ENCODE peak calls at places on chromosomes 13 and 19, in eight cellular contexts. One of them, this sample, is unnamed.

GRCh38 chr13:25881136-25881926 is 170.5 kb downstream of the SHISA2 start:
- DNase-seq in trophoblast cell: no peak
- DNase-seq in fibroblast of lung: peak
- DNase-seq in heart right ventricle: no peak
- DNase-seq in retinal pigment epithelial cell: no peak
- DNase-seq in IMR-90: no peak
- DNase-seq in stomach: no peak
- DNase-seq in AG04449: no peak
- DNase-seq in this sample: no peak

GRCh38 chr13:48414501-48414900 is 1.6 kb upstream of the LPAR6 start:
- DNase-seq in fibroblast of lung: no peak
- DNase-seq in AG04449: no peak
- DNase-seq in heart right ventricle: no peak
- DNase-seq in IMR-90: no peak
- DNase-seq in stomach: no peak
- DNase-seq in trophoblast cell: no peak
- DNase-seq in retinal pigment epithelial cell: no peak
- DNase-seq in this sample: no peak

GRCh38 chr13:41520016-41520698 is 62.8 kb downstream of the RGCC start:
- DNase-seq in IMR-90: no peak
- DNase-seq in AG04449: no peak
- DNase-seq in trophoblast cell: no peak
- DNase-seq in heart right ventricle: no peak
- DNase-seq in fibroblast of lung: no peak
- DNase-seq in stomach: no peak
- DNase-seq in retinal pigment epithelial cell: no peak
- DNase-seq in this sample: no peak

GRCh38 chr19:18153555-18154134 is 682 bp downstream of the PIK3R2 start:
- DNase-seq in retinal pigment epithelial cell: no peak
- DNase-seq in heart right ventricle: no peak
- DNase-seq in stomach: no peak
- DNase-seq in IMR-90: no peak
- DNase-seq in fibroblast of lung: no peak
- DNase-seq in trophoblast cell: no peak
- DNase-seq in AG04449: no peak
- DNase-seq in this sample: no peak

GRCh38 chr13:48551329-48551728 is 18.4 kb upstream of the RCBTB2 start:
- DNase-seq in heart right ventricle: no peak
- DNase-seq in stomach: no peak
- DNase-seq in retinal pigment epithelial cell: no peak
- DNase-seq in fibroblast of lung: no peak
- DNase-seq in AG04449: no peak
- DNase-seq in trophoblast cell: no peak
- DNase-seq in IMR-90: no peak
- DNase-seq in this sample: no peak

GRCh38 chr13:20192470-20193141 is at the start of gene GJB2:
- DNase-seq in fibroblast of lung: no peak
- DNase-seq in stomach: peak
- DNase-seq in trophoblast cell: no peak
- DNase-seq in retinal pigment epithelial cell: no peak
- DNase-seq in heart right ventricle: peak
- DNase-seq in IMR-90: no peak
- DNase-seq in AG04449: no peak
- DNase-seq in this sample: no peak

GRCh38 chr19:39307822-39308530 is 11.8 kb downstream of the IFNL1 start:
- DNase-seq in AG04449: no peak
- DNase-seq in trophoblast cell: no peak
- DNase-seq in retinal pigment epithelial cell: no peak
- DNase-seq in IMR-90: no peak
- DNase-seq in stomach: no peak
- DNase-seq in heart right ventricle: no peak
- DNase-seq in fibroblast of lung: no peak
- DNase-seq in this sample: no peak

GRCh38 chr19:18848860-18849661 is 17.3 kb downstream of the UPF1 start:
- DNase-seq in stomach: no peak
- DNase-seq in IMR-90: peak
- DNase-seq in heart right ventricle: peak
- DNase-seq in AG04449: no peak
- DNase-seq in trophoblast cell: no peak
- DNase-seq in fibroblast of lung: peak
- DNase-seq in retinal pigment epithelial cell: no peak
- DNase-seq in this sample: peak

GRCh38 chr13:80342541-80343371 is 1.8 kb upstream of the SPRY2 start:
- DNase-seq in retinal pigment epithelial cell: no peak
- DNase-seq in fibroblast of lung: peak
- DNase-seq in AG04449: no peak
- DNase-seq in stomach: peak
- DNase-seq in trophoblast cell: peak
- DNase-seq in IMR-90: peak
- DNase-seq in heart right ventricle: peak
- DNase-seq in this sample: no peak

GRCh38 chr13:21058361-21058760 is 3.0 kb downstream of the LATS2 start:
- DNase-seq in stomach: no peak
- DNase-seq in IMR-90: no peak
- DNase-seq in fibroblast of lung: peak
- DNase-seq in retinal pigment epithelial cell: no peak
- DNase-seq in trophoblast cell: no peak
- DNase-seq in heart right ventricle: no peak
- DNase-seq in AG04449: no peak
- DNase-seq in this sample: no peak

GRCh38 chr13:32153056-32153455 is 121.5 kb downstream of the FRY start:
- DNase-seq in retinal pigment epithelial cell: no peak
- DNase-seq in AG04449: peak
- DNase-seq in heart right ventricle: no peak
- DNase-seq in fibroblast of lung: peak
- DNase-seq in trophoblast cell: no peak
- DNase-seq in IMR-90: peak
- DNase-seq in stomach: no peak
- DNase-seq in this sample: no peak

GRCh38 chr19:35388277-35389054 is 17.6 kb downstream of the GPR42 start:
- DNase-seq in trophoblast cell: no peak
- DNase-seq in stomach: no peak
- DNase-seq in retinal pigment epithelial cell: no peak
- DNase-seq in AG04449: no peak
- DNase-seq in heart right ventricle: no peak
- DNase-seq in fibroblast of lung: no peak
- DNase-seq in IMR-90: no peak
- DNase-seq in this sample: no peak

GRCh38 chr13:91017031-91017668 is 330.3 kb upstream of the MIR17HG start:
- DNase-seq in trophoblast cell: peak
- DNase-seq in heart right ventricle: no peak
- DNase-seq in stomach: peak
- DNase-seq in AG04449: no peak
- DNase-seq in IMR-90: peak
- DNase-seq in retinal pigment epithelial cell: no peak
- DNase-seq in fibroblast of lung: peak
- DNase-seq in this sample: no peak

GRCh38 chr13:100789481-100789880 is 114.9 kb upstream of the TMTC4 start:
- DNase-seq in retinal pigment epithelial cell: no peak
- DNase-seq in AG04449: no peak
- DNase-seq in stomach: peak
- DNase-seq in IMR-90: no peak
- DNase-seq in trophoblast cell: no peak
- DNase-seq in fibroblast of lung: no peak
- DNase-seq in heart right ventricle: no peak
- DNase-seq in this sample: no peak

GRCh38 chr19:19081642-19082151 is 17.9 kb downstream of the SLC25A42 start:
- DNase-seq in trophoblast cell: no peak
- DNase-seq in fibroblast of lung: peak
- DNase-seq in retinal pigment epithelial cell: no peak
- DNase-seq in stomach: no peak
- DNase-seq in AG04449: no peak
- DNase-seq in IMR-90: peak
- DNase-seq in heart right ventricle: peak
- DNase-seq in this sample: no peak

GRCh38 chr19:4871711-4872110 is 4.2 kb upstream of the PLIN3 start:
- DNase-seq in trophoblast cell: no peak
- DNase-seq in AG04449: no peak
- DNase-seq in fibroblast of lung: no peak
- DNase-seq in retinal pigment epithelial cell: no peak
- DNase-seq in IMR-90: no peak
- DNase-seq in stomach: no peak
- DNase-seq in heart right ventricle: no peak
- DNase-seq in this sample: no peak

GRCh38 chr19:4867534-4868285 is at the start of gene PLIN3:
- DNase-seq in trophoblast cell: peak
- DNase-seq in fibroblast of lung: peak
- DNase-seq in heart right ventricle: peak
- DNase-seq in stomach: peak
- DNase-seq in retinal pigment epithelial cell: peak
- DNase-seq in AG04449: peak
- DNase-seq in IMR-90: peak
- DNase-seq in this sample: peak

GRCh38 chr19:4870025-4870700 is 2.7 kb upstream of the PLIN3 start:
- DNase-seq in fibroblast of lung: peak
- DNase-seq in stomach: peak
- DNase-seq in trophoblast cell: peak
- DNase-seq in AG04449: peak
- DNase-seq in heart right ventricle: peak
- DNase-seq in IMR-90: peak
- DNase-seq in retinal pigment epithelial cell: peak
- DNase-seq in this sample: peak

GRCh38 chr19:4866595-4867424 is 657 bp downstream of the PLIN3 start:
- DNase-seq in stomach: peak
- DNase-seq in heart right ventricle: peak
- DNase-seq in trophoblast cell: no peak
- DNase-seq in retinal pigment epithelial cell: no peak
- DNase-seq in IMR-90: peak
- DNase-seq in AG04449: no peak
- DNase-seq in fibroblast of lung: peak
- DNase-seq in this sample: no peak

GRCh38 chr19:4868286-4868834 is 893 bp upstream of the PLIN3 start:
- DNase-seq in AG04449: no peak
- DNase-seq in retinal pigment epithelial cell: no peak
- DNase-seq in stomach: no peak
- DNase-seq in IMR-90: no peak
- DNase-seq in trophoblast cell: peak
- DNase-seq in fibroblast of lung: no peak
- DNase-seq in heart right ventricle: no peak
- DNase-seq in this sample: no peak
- H3K4me3 ChIP-seq in AG04449: no peak
- H3K4me3 ChIP-seq in retinal pigment epithelial cell: no peak
- H3K4me3 ChIP-seq in stomach: peak
- H3K4me3 ChIP-seq in IMR-90: no peak
- H3K4me3 ChIP-seq in trophoblast cell: no peak
- H3K4me3 ChIP-seq in fibroblast of lung: no peak
- H3K4me3 ChIP-seq in heart right ventricle: peak
- H3K4me3 ChIP-seq in this sample: peak

GRCh38 chr19:41518141-41518540 is 57.8 kb upstream of the CEACAM21 start:
- DNase-seq in heart right ventricle: no peak
- DNase-seq in fibroblast of lung: no peak
- DNase-seq in AG04449: no peak
- DNase-seq in trophoblast cell: no peak
- DNase-seq in retinal pigment epithelial cell: no peak
- DNase-seq in IMR-90: no peak
- DNase-seq in stomach: no peak
- DNase-seq in this sample: no peak

GRCh38 chr19:41527079-41527478 is 48.9 kb upstream of the CEACAM21 start:
- DNase-seq in stomach: no peak
- DNase-seq in fibroblast of lung: no peak
- DNase-seq in IMR-90: no peak
- DNase-seq in trophoblast cell: no peak
- DNase-seq in retinal pigment epithelial cell: no peak
- DNase-seq in AG04449: no peak
- DNase-seq in heart right ventricle: no peak
- DNase-seq in this sample: no peak

DNA sequence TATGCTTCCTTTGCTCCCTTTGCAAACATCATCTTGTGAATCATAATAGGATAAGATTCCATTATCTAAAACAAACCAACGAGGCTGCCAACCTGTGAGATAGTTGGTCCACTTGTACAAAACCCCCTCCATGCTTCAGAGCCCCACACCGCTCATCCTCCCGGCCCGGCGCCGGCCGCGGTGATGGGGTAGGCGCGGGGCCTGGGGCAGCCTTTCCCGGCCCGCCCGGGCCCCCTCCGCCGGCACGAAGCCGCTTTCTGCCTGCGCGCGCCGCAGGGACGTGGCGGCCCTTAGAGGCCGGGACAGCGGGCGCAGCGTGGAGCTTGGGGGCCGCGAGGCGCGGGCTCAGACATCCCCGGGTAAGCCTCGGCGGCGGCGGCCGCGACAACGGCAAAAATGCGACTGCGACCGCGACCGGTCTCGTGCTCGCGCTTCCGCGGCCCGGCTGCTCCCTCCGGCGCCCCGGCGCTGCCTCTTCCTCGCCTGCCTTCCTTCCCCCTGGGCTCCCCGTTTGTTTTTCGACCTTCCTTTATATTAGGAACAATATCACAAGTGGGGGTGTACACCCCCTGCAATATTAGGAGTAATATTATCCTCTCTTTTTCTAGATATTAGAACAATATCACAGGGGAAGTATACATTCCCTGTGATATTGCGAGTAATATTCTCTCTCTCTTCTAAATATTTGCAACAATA is 54.0 kb upstream of the CEACAM21 start:
- DNase-seq in fibroblast of lung: no peak
- DNase-seq in trophoblast cell: no peak
- DNase-seq in retinal pigment epithelial cell: no peak
- DNase-seq in heart right ventricle: peak
- DNase-seq in AG04449: no peak
- DNase-seq in stomach: no peak
- DNase-seq in IMR-90: no peak
- DNase-seq in this sample: no peak
- H3K4me3 ChIP-seq in fibroblast of lung: no peak
- H3K4me3 ChIP-seq in trophoblast cell: no peak
- H3K4me3 ChIP-seq in retinal pigment epithelial cell: no peak
- H3K4me3 ChIP-seq in heart right ventricle: peak
- H3K4me3 ChIP-seq in AG04449: no peak
- H3K4me3 ChIP-seq in stomach: peak
- H3K4me3 ChIP-seq in IMR-90: no peak
- H3K4me3 ChIP-seq in this sample: peak

DNA sequence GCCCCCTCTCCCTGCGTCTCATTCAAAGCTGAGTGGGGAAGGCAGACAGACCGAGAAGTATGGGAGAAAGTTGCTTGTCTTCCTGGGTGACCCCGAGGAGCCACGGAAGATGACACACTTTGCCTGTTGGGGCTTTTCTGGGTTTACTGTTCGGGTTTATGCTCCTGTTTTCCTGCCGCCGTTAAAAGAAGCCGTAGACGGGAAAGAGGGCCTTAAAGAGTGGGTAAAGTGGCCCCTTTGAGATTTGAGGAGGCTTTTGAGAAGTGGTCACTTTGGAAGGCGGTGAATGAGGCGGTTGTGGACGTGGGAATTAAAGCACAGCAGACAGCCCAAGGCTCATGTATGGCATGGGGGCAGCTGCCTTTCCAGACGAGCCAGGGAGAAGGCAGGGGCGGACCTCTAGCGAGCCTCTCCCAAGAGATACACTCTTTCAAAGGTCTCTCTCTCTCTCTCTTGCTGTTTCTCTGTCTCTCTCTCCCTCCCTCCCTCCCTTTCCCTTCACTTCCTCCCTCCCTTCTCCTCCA is 493 bp upstream of the LHFPL6 start:
- DNase-seq in trophoblast cell: peak
- DNase-seq in heart right ventricle: no peak
- DNase-seq in retinal pigment epithelial cell: no peak
- DNase-seq in fibroblast of lung: peak
- DNase-seq in stomach: no peak
- DNase-seq in IMR-90: peak
- DNase-seq in AG04449: no peak
- DNase-seq in this sample: no peak
- H3K4me3 ChIP-seq in trophoblast cell: peak
- H3K4me3 ChIP-seq in heart right ventricle: peak
- H3K4me3 ChIP-seq in retinal pigment epithelial cell: peak
- H3K4me3 ChIP-seq in fibroblast of lung: peak
- H3K4me3 ChIP-seq in stomach: peak
- H3K4me3 ChIP-seq in IMR-90: peak
- H3K4me3 ChIP-seq in AG04449: peak
- H3K4me3 ChIP-seq in this sample: peak

GRCh38 chr19:13055213-13056051 is 47.2 kb downstream of the LYL1 start:
- DNase-seq in IMR-90: peak
- DNase-seq in fibroblast of lung: peak
- DNase-seq in heart right ventricle: peak
- DNase-seq in retinal pigment epithelial cell: peak
- DNase-seq in trophoblast cell: no peak
- DNase-seq in stomach: peak
- DNase-seq in AG04449: peak
- DNase-seq in this sample: peak
- H3K4me3 ChIP-seq in IMR-90: no peak
- H3K4me3 ChIP-seq in fibroblast of lung: no peak
- H3K4me3 ChIP-seq in heart right ventricle: peak
- H3K4me3 ChIP-seq in retinal pigment epithelial cell: peak
- H3K4me3 ChIP-seq in trophoblast cell: no peak
- H3K4me3 ChIP-seq in stomach: peak
- H3K4me3 ChIP-seq in AG04449: peak
- H3K4me3 ChIP-seq in this sample: peak

This sample was measured in thoracic aorta.